ENCODE peak calls at places on chromosomes 1 and 21, in five cellular contexts. One of them, this sample, is unnamed. For H3K4me1, the result is how much of the 10 kb centered on the place peaks cover.

GRCh38 chr1:25973610-25974355 is 24.1 kb downstream of the PAFAH2 start:
- DNase-seq in ovary: no peak
- DNase-seq in sigmoid colon: no peak
- DNase-seq in cardiac muscle cell: peak
- DNase-seq in OCI-LY7: no peak
- DNase-seq in this sample: no peak

GRCh38 chr1:12587981-12588620 is 29.9 kb downstream of the DHRS3 start:
- DNase-seq in cardiac muscle cell: no peak
- DNase-seq in OCI-LY7: no peak
- DNase-seq in ovary: no peak
- DNase-seq in sigmoid colon: no peak
- DNase-seq in this sample: no peak

GRCh38 chr1:218030846-218031245 is 254.2 kb upstream of the RRP15 start:
- DNase-seq in sigmoid colon: no peak
- DNase-seq in cardiac muscle cell: no peak
- DNase-seq in OCI-LY7: no peak
- DNase-seq in ovary: no peak
- DNase-seq in this sample: no peak

GRCh38 chr1:41811051-41811795 is 107.5 kb downstream of the HIVEP3 start:
- DNase-seq in ovary: no peak
- DNase-seq in sigmoid colon: no peak
- DNase-seq in cardiac muscle cell: peak
- DNase-seq in OCI-LY7: no peak
- DNase-seq in this sample: no peak

GRCh38 chr1:225933072-225933471 is 7.9 kb downstream of the LEFTY2 start:
- DNase-seq in OCI-LY7: no peak
- DNase-seq in cardiac muscle cell: peak
- DNase-seq in ovary: no peak
- DNase-seq in sigmoid colon: no peak
- DNase-seq in this sample: no peak

GRCh38 chr1:114832057-114832456 is 22.6 kb upstream of the SYCP1 start:
- DNase-seq in sigmoid colon: no peak
- DNase-seq in ovary: no peak
- DNase-seq in OCI-LY7: no peak
- DNase-seq in cardiac muscle cell: no peak
- DNase-seq in this sample: no peak

GRCh38 chr1:3001471-3002348 is 19.6 kb upstream of the ACTRT2 start:
- DNase-seq in OCI-LY7: no peak
- DNase-seq in ovary: no peak
- DNase-seq in cardiac muscle cell: no peak
- DNase-seq in sigmoid colon: peak
- DNase-seq in this sample: peak

GRCh38 chr1:51912881-51913280 is 34.4 kb upstream of the NRDC start:
- DNase-seq in OCI-LY7: no peak
- DNase-seq in sigmoid colon: no peak
- DNase-seq in ovary: no peak
- DNase-seq in cardiac muscle cell: no peak
- DNase-seq in this sample: no peak

GRCh38 chr1:12157366-12158231 is 9.2 kb upstream of the TNFRSF1B start:
- DNase-seq in OCI-LY7: no peak
- DNase-seq in cardiac muscle cell: no peak
- DNase-seq in sigmoid colon: no peak
- DNase-seq in ovary: no peak
- DNase-seq in this sample: no peak

GRCh38 chr1:22452401-22452963 is 831 bp downstream of the ZBTB40 start:
- DNase-seq in sigmoid colon: no peak
- DNase-seq in OCI-LY7: peak
- DNase-seq in ovary: no peak
- DNase-seq in cardiac muscle cell: peak
- DNase-seq in this sample: no peak

GRCh38 chr21:17343055-17343454 is 169.8 kb upstream of the CXADR start:
- DNase-seq in ovary: no peak
- DNase-seq in OCI-LY7: peak
- DNase-seq in cardiac muscle cell: peak
- DNase-seq in sigmoid colon: no peak
- DNase-seq in this sample: no peak

GRCh38 chr1:95067069-95067468 is 5.7 kb downstream of the ALG14 start:
- DNase-seq in OCI-LY7: no peak
- DNase-seq in cardiac muscle cell: no peak
- DNase-seq in ovary: no peak
- DNase-seq in sigmoid colon: no peak
- DNase-seq in this sample: no peak

GRCh38 chr1:56452027-56453011 is 127.0 kb downstream of the PLPP3 start:
- DNase-seq in sigmoid colon: peak
- DNase-seq in ovary: no peak
- DNase-seq in cardiac muscle cell: no peak
- DNase-seq in OCI-LY7: no peak
- DNase-seq in this sample: no peak

GRCh38 chr1:64062941-64063581 is 140.4 kb upstream of the UBE2U start:
- DNase-seq in sigmoid colon: no peak
- DNase-seq in ovary: no peak
- DNase-seq in OCI-LY7: no peak
- DNase-seq in cardiac muscle cell: peak
- DNase-seq in this sample: no peak

GRCh38 chr1:3656450-3657095 is 4.3 kb downstream of the TP73 start:
- DNase-seq in OCI-LY7: no peak
- DNase-seq in cardiac muscle cell: no peak
- DNase-seq in sigmoid colon: no peak
- DNase-seq in ovary: no peak
- DNase-seq in this sample: peak

GRCh38 chr1:19756480-19756879 is 43.2 kb downstream of the TMCO4 start:
- DNase-seq in sigmoid colon: no peak
- DNase-seq in cardiac muscle cell: no peak
- DNase-seq in ovary: no peak
- DNase-seq in OCI-LY7: no peak
- DNase-seq in this sample: no peak

GRCh38 chr21:17925000-17925610 is 105.9 kb upstream of the C21orf91 start:
- DNase-seq in OCI-LY7: peak
- DNase-seq in sigmoid colon: no peak
- DNase-seq in ovary: peak
- DNase-seq in cardiac muscle cell: peak
- DNase-seq in this sample: no peak

GRCh38 chr1:206708058-206708457 is 23.4 kb downstream of the MAPKAPK2 start:
- DNase-seq in sigmoid colon: peak
- DNase-seq in ovary: no peak
- DNase-seq in OCI-LY7: no peak
- DNase-seq in cardiac muscle cell: no peak
- DNase-seq in this sample: no peak

GRCh38 chr1:174991473-174991872 is 8.3 kb upstream of the CACYBP start:
- DNase-seq in cardiac muscle cell: no peak
- DNase-seq in OCI-LY7: no peak
- DNase-seq in ovary: no peak
- DNase-seq in sigmoid colon: no peak
- DNase-seq in this sample: no peak

GRCh38 chr1:44672254-44672955 is 1.9 kb downstream of the TMEM53 start:
- DNase-seq in ovary: no peak
- DNase-seq in cardiac muscle cell: peak
- DNase-seq in sigmoid colon: no peak
- DNase-seq in OCI-LY7: peak
- DNase-seq in this sample: peak

GRCh38 chr1:62084304-62084905 is 110.2 kb upstream of the L1TD1 start:
- DNase-seq in sigmoid colon: no peak
- DNase-seq in ovary: no peak
- DNase-seq in cardiac muscle cell: peak
- DNase-seq in OCI-LY7: no peak
- DNase-seq in this sample: no peak

GRCh38 chr1:46749921-46750404 is 31.0 kb upstream of the EFCAB14 start:
- DNase-seq in ovary: no peak
- DNase-seq in cardiac muscle cell: peak
- DNase-seq in sigmoid colon: peak
- DNase-seq in OCI-LY7: no peak
- DNase-seq in this sample: no peak

GRCh38 chr1:46742069-46742468 is 23.2 kb upstream of the EFCAB14 start:
- DNase-seq in OCI-LY7: no peak
- DNase-seq in ovary: no peak
- DNase-seq in sigmoid colon: no peak
- DNase-seq in cardiac muscle cell: no peak
- DNase-seq in this sample: no peak

GRCh38 chr1:46749403-46749802 is 30.5 kb upstream of the EFCAB14 start:
- DNase-seq in sigmoid colon: no peak
- DNase-seq in OCI-LY7: no peak
- DNase-seq in ovary: no peak
- DNase-seq in cardiac muscle cell: no peak
- DNase-seq in this sample: no peak

GRCh38 chr1:46747683-46748288 is 28.9 kb upstream of the EFCAB14 start:
- DNase-seq in ovary: no peak
- DNase-seq in cardiac muscle cell: peak
- DNase-seq in OCI-LY7: peak
- DNase-seq in sigmoid colon: no peak
- DNase-seq in this sample: no peak
- TF ChIP-seq CTCF in ovary: no peak
- TF ChIP-seq CTCF in cardiac muscle cell: peak
- TF ChIP-seq CTCF in OCI-LY7: peak
- TF ChIP-seq CTCF in sigmoid colon: peak
- TF ChIP-seq CTCF in this sample: peak

DNA sequence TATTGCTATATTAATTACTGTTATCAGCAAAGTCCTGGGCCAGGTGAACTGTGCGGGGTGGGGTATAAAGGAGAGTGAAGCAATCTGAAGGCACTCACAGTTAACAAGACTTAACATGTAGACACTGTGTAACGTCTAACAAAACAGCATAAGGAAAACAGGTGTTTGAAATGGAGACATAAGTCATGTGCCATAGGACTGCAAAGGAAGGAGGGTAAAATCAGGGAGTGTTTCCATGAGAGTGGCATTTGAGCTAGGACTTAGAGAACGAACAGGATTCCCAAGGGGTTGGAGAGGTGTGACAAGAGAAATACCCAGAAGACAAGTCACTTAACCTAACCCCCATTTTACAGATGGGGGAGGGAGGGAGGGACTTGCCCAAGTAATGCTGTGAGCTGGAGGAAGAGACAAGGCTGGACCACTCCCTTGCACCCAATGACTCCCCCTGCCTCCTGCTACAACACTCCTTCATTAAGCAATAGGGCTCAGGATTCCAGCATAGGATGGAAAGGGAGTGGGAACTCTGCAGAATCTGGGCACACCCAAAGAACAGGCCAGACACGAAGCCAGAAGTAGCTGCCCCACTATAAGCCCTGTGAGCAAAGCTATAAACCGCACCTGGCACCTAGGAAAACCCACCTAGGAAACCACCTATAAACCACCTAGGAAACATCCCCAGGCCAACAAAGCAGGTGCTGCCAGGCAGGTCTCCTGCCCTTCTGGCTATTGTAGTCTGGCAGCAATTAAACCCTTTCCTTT is 6.6 kb downstream of the PEF1 start:
- DNase-seq in sigmoid colon: no peak
- DNase-seq in OCI-LY7: no peak
- DNase-seq in ovary: no peak
- DNase-seq in cardiac muscle cell: no peak
- DNase-seq in this sample: no peak
- H3K4me1 ChIP-seq in sigmoid colon: under half
- H3K4me1 ChIP-seq in OCI-LY7: under half
- H3K4me1 ChIP-seq in ovary: under half
- H3K4me1 ChIP-seq in cardiac muscle cell: under half
- H3K4me1 ChIP-seq in this sample: under half

GRCh38 chr21:22961248-22961647 is 1963.0 kb downstream of the NCAM2 start:
- DNase-seq in sigmoid colon: no peak
- DNase-seq in OCI-LY7: peak
- DNase-seq in ovary: no peak
- DNase-seq in cardiac muscle cell: no peak
- DNase-seq in this sample: no peak

GRCh38 chr21:22965455-22966125 is 1967.4 kb downstream of the NCAM2 start:
- DNase-seq in sigmoid colon: no peak
- DNase-seq in cardiac muscle cell: no peak
- DNase-seq in OCI-LY7: no peak
- DNase-seq in ovary: no peak
- DNase-seq in this sample: no peak
- TF ChIP-seq CTCF in sigmoid colon: no peak
- TF ChIP-seq CTCF in cardiac muscle cell: no peak
- TF ChIP-seq CTCF in OCI-LY7: no peak
- TF ChIP-seq CTCF in ovary: no peak
- TF ChIP-seq CTCF in this sample: no peak

DNA sequence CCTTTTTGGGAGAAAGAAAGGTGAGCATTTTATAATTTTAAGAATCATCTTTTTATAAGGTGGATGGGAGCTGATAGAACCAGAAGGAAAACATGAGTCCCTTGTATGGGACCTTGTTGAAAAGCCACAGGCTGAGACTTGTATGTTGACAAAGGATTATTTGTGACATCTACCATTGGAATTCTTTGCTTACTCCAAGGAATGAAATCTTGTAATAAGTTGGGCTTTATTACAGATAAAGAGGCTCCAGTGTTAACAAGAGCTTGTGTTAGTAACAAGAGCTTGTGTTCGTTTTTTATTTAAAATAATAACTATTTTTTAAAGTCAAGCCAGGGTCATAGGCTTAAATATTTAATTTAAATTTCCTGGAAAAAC is 201.1 kb upstream of the CHRM3 start:
- DNase-seq in OCI-LY7: no peak
- DNase-seq in ovary: no peak
- DNase-seq in cardiac muscle cell: no peak
- DNase-seq in sigmoid colon: no peak
- DNase-seq in this sample: no peak
- H3K4me1 ChIP-seq in OCI-LY7: under half
- H3K4me1 ChIP-seq in ovary: under half
- H3K4me1 ChIP-seq in cardiac muscle cell: under half
- H3K4me1 ChIP-seq in sigmoid colon: under half
- H3K4me1 ChIP-seq in this sample: under half

GRCh38 chr21:28521932-28522826 is 470.5 kb downstream of the LTN1 start:
- DNase-seq in sigmoid colon: no peak
- DNase-seq in OCI-LY7: peak
- DNase-seq in ovary: no peak
- DNase-seq in cardiac muscle cell: peak
- DNase-seq in this sample: no peak
- TF ChIP-seq CTCF in sigmoid colon: no peak
- TF ChIP-seq CTCF in OCI-LY7: peak
- TF ChIP-seq CTCF in ovary: no peak
- TF ChIP-seq CTCF in cardiac muscle cell: peak
- TF ChIP-seq CTCF in this sample: no peak